ENCODE peak calls at places on chromosome 18, in seven cellular contexts. D is H1, O is K562, B is HepG2, U is SK-N-SH, X is GM12878, A is GM12892. M is an unnamed sample.

GRCh38 chr18:39051013-39051412 is 1485.4 kb upstream of the CELF4 start:
- DNase-seq in U (no peak), O (no peak), A (no peak), D (no peak), B (no peak), X (no peak), M (no peak)

GRCh38 chr18:57789759-57790158 is 13.4 kb downstream of the ATP8B1 start:
- DNase-seq in U (no peak), D (no peak), A (no peak), B (no peak), X (no peak), O (no peak), M (no peak)

GRCh38 chr18:830315-830901 is 18.4 kb upstream of the YES1 start:
- DNase-seq in U (no peak), B (no peak), X (no peak), D (no peak), O (peak), A (no peak), M (no peak)

GRCh38 chr18:2609604-2610003 is 38.2 kb downstream of the NDC80 start:
- DNase-seq in X (no peak), O (no peak), U (no peak), A (no peak), B (no peak), D (no peak), M (no peak)

GRCh38 chr18:49920731-49921130 is 107.4 kb upstream of the ACAA2 start:
- DNase-seq in A (no peak), D (no peak), O (no peak), X (no peak), B (no peak), U (peak), M (no peak)

GRCh38 chr18:13823707-13824395 is at the start of gene MC5R:
- DNase-seq in X (no peak), A (peak), O (peak), D (peak), U (peak), B (peak), M (peak)

GRCh38 chr18:58455318-58455950 is 173.5 kb downstream of the ALPK2 start:
- DNase-seq in U (no peak), A (no peak), O (no peak), D (no peak), X (peak), B (no peak), M (no peak)

GRCh38 chr18:32438173-32438572 is 32.5 kb downstream of the GAREM1 start:
- DNase-seq in X (no peak), D (no peak), O (no peak), B (no peak), U (peak), A (no peak), M (no peak)

GRCh38 chr18:445090-445489 is 55.4 kb downstream of the COLEC12 start:
- DNase-seq in X (no peak), U (no peak), A (no peak), B (no peak), D (no peak), O (no peak), M (no peak)

GRCh38 chr18:42426496-42427015 is 471.5 kb downstream of the PIK3C3 start:
- DNase-seq in O (no peak), D (no peak), U (no peak), A (no peak), B (no peak), X (no peak), M (no peak)

GRCh38 chr18:59639821-59640220 is 57.4 kb downstream of the CCBE1 start:
- DNase-seq in X (no peak), D (no peak), O (no peak), A (no peak), U (no peak), B (no peak), M (no peak)

GRCh38 chr18:34299828-34300227 is 75.1 kb upstream of the NOL4 start:
- DNase-seq in X (no peak), A (no peak), U (no peak), D (no peak), B (no peak), O (no peak), M (no peak)

GRCh38 chr18:31760695-31761094 is at the start of gene SLC25A52:
- DNase-seq in O (peak), X (no peak), U (no peak), A (no peak), B (no peak), D (no peak), M (no peak)

GRCh38 chr18:57027190-57027708 is 119.6 kb upstream of the BOD1L2 start:
- DNase-seq in B (no peak), X (no peak), U (no peak), D (no peak), A (no peak), O (no peak), M (no peak)

GRCh38 chr18:44968336-44968735 is 287.6 kb downstream of the SETBP1 start:
- DNase-seq in D (no peak), A (no peak), X (no peak), B (no peak), U (no peak), O (no peak), M (no peak)

GRCh38 chr18:25592804-25593360 is 240.9 kb upstream of the ZNF521 start:
- DNase-seq in D (no peak), U (no peak), X (no peak), A (no peak), B (no peak), O (no peak), M (no peak)

GRCh38 chr18:74316257-74317180 is 880 bp downstream of the C18orf63 start:
- DNase-seq in A (no peak), U (no peak), O (no peak), B (peak), D (no peak), X (no peak), M (no peak)

GRCh38 chr18:25052426-25052825 is 299.5 kb downstream of the ZNF521 start:
- DNase-seq in O (no peak), D (no peak), U (no peak), X (no peak), A (no peak), B (no peak), M (no peak)

GRCh38 chr18:68417166-68417776 is 297.6 kb downstream of the TMX3 start:
- DNase-seq in A (no peak), X (no peak), U (no peak), O (no peak), D (no peak), B (no peak), M (no peak)

GRCh38 chr18:32276896-32277295 is 87.1 kb downstream of the MEP1B start:
- DNase-seq in O (no peak), X (no peak), A (no peak), B (no peak), D (no peak), U (no peak), M (no peak)

GRCh38 chr18:68985172-68985820 is 187.4 kb downstream of the CCDC102B start:
- DNase-seq in X (no peak), D (no peak), A (no peak), O (no peak), U (no peak), B (no peak), M (no peak)

GRCh38 chr18:3498705-3499451 is 48.9 kb downstream of the TGIF1 start:
- DNase-seq in X (no peak), U (peak), D (peak), B (no peak), A (no peak), O (no peak), M (peak)

GRCh38 chr18:63157293-63158011 is 162.1 kb downstream of the BCL2 start:
- DNase-seq in O (no peak), A (no peak), U (no peak), X (peak), D (no peak), B (no peak), M (no peak)

GRCh38 chr18:35041752-35042379 is 653 bp downstream of the MAPRE2 start:
- DNase-seq in O (peak), D (no peak), U (peak), X (no peak), B (no peak), A (no peak), M (no peak)

GRCh38 chr18:657311-657997 is at the start of gene TYMS:
- DNase-seq in B (peak), O (peak), X (no peak), D (peak), U (peak), A (peak), M (peak)

GRCh38 chr18:51137051-51137729 is 60.3 kb downstream of the MEX3C start:
- DNase-seq in O (no peak), A (no peak), X (no peak), U (no peak), B (no peak), D (no peak), M (no peak)

DNA sequence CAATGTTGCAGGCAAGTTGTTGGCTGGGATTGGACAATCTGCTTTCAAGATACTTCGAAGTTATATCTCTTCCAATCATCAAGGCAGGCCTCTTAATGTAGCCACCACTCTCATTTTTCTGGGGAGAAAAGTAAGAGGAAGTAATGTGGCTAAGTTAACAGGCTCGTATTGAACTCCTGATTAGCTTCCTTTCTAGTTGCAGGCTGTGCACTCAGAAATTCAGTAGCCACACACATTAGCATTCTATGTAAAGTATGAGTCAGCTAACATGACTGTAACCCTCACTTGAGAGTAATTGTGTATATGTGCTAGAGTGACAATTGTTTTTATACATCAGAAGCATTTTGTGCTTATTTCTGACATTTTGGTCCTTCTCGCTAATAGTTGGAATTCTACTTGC is 3.3 kb downstream of the TWSG1 start:
- DNase-seq in X (peak), B (no peak), O (peak), D (no peak), A (no peak), U (no peak), M (no peak)
- TF ChIP-seq TAF1 in X (no peak), B (no peak), O (no peak), D (no peak), A (no peak), U (no peak), M (no peak)

DNA sequence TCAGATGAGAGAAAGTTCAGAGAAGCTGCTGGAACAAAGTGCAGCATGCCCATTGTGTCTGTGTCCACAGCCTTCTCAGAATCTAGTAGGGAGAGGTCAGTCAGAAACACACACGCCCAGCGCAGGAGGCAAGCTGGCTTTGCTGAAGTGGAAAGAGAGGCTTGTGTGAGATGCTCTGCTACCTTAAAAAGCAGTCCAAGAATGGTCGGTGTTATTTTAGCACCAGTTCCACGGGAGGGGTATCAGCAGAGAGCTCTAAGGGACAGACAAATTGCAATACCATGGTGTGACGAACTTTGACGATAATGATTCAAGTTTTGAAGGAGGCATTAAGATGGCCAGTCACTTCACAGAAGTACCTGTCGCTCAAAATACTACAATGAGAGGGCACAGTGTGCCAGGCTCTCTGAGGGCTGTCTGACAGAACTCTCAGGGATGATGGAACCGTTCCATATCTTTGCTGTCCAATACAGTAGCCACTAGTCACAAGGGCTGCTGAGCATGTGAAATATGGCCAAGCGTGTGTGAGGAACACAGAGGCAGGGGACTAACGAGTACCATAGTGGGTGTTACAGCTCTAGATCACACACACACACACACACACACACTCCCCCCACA is 237.5 kb upstream of the TMEM200C start:
- DNase-seq in X (no peak), O (no peak), A (no peak), D (no peak), B (no peak), U (no peak), M (no peak)
- TF ChIP-seq TAF1 in X (no peak), O (no peak), A (no peak), D (no peak), B (no peak), U (no peak), M (no peak)

GRCh38 chr18:46497129-46497528 is 159.9 kb downstream of the LOXHD1 start:
- DNase-seq in D (peak), U (no peak), A (no peak), X (no peak), B (peak), O (peak), M (no peak)
- TF ChIP-seq TAF1 in D (no peak), U (no peak), A (no peak), X (no peak), B (no peak), O (no peak), M (no peak)

GRCh38 chr18:47756364-47757016 is 174.0 kb downstream of the SMAD2 start:
- DNase-seq in U (peak), X (no peak), B (peak), O (peak), D (peak), A (no peak), M (peak)
- TF ChIP-seq TAF1 in U (no peak), X (no peak), B (no peak), O (no peak), D (no peak), A (no peak), M (no peak)

DNA sequence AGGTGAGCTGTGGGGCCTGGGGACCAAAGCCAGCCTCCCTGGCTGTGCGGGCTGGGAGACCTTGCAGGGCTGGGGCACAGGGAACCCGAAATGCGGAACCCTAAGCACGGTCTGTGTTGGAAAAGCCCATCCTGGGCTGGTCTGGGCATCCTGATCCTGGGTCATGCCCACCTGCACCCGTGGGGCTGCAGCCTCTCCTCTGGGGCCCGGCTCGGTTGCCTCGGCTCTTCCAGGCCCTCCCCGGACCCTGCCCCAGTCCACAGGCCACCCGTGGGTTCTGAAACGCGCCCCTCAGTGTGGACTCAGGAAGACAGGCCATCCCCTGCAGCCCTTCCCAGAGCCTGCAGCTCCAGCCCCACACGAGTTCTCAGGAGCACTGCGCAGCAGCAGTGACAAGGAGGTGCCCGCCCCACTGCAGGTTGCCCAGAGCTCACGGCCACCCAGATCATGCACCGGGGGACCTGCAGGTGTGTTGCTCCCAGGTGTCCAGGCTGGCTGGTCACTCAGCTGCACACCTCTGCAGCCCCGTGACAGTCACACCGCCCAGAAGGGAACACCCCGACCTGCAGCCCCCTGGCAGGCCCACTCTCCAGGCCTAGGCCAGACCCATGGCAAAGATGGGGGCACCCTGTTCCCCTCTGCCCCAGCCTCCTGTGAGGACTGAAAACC is 12.2 kb upstream of the NFATC1 start:
- DNase-seq in A (no peak), O (no peak), X (no peak), U (peak), B (no peak), D (no peak), M (no peak)
- TF ChIP-seq TAF1 in A (no peak), O (no peak), X (no peak), U (no peak), B (no peak), D (no peak), M (no peak)

GRCh38 chr18:22667616-22668422 is 250.1 kb upstream of the CTAGE1 start:
- DNase-seq in U (no peak), O (peak), D (no peak), B (no peak), X (peak), A (peak), M (no peak)
- TF ChIP-seq TAF1 in U (no peak), O (no peak), D (no peak), B (no peak), X (no peak), A (no peak), M (no peak)

GRCh38 chr18:77137851-77138250 is 5.3 kb upstream of the MBP start:
- DNase-seq in X (no peak), D (no peak), U (no peak), B (no peak), A (no peak), O (no peak), M (no peak)
- TF ChIP-seq TAF1 in X (no peak), D (no peak), U (no peak), B (no peak), A (no peak), O (no peak), M (no peak)

GRCh38 chr18:36157441-36157840 is 27.7 kb downstream of the ELP2 start:
- DNase-seq in D (no peak), U (no peak), X (no peak), A (no peak), B (no peak), O (no peak), M (no peak)
- TF ChIP-seq TAF1 in D (no peak), U (no peak), X (no peak), A (no peak), B (no peak), O (no peak), M (no peak)

DNA sequence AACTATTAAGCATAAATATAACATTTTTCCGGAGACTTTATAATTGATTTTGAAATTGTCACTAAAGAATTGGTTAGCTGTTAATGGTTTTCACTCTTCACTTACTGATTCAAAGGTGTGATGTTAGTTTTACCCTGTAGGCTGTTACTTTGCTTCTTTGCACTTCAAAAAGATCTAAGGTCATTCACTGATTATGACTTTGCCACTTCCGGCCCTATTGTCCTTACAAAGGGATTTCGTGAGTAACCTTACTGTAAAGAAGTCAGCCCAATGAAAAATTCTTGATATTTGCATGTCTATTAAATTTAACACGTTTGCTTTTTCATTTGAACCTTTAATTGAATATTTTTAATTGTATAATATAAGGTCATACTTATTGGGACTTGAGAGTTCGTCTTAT is 61.4 kb downstream of the GREB1L start:
- DNase-seq in X (no peak), U (no peak), B (no peak), O (no peak), A (no peak), D (no peak), M (no peak)
- TF ChIP-seq TAF1 in X (no peak), U (no peak), B (no peak), O (no peak), A (no peak), D (no peak), M (no peak)

GRCh38 chr18:48545690-48546365 is 7.0 kb downstream of the CTIF start:
- DNase-seq in B (no peak), D (peak), A (no peak), X (no peak), U (peak), O (peak), M (no peak)
- TF ChIP-seq TAF1 in B (no peak), D (no peak), A (no peak), X (no peak), U (no peak), O (no peak), M (no peak)

M was measured in GM12891.